ENCODE peak calls at places on chromosomes 6 and 20, in eight cellular contexts. H, S, L, A, I, B, D and U are unnamed samples.

GRCh38 chr6:37093728-37094069 is 76.3 kb upstream of the PIM1 start:
- DNase-seq in H (no peak), S (no peak), L (no peak), A (no peak), I (no peak), B (no peak), D (no peak), U (no peak)

GRCh38 chr6:110101885-110102284 is 77.6 kb downstream of the WASF1 start:
- DNase-seq in H (no peak), S (no peak), L (no peak), A (no peak), I (no peak), B (no peak), D (no peak), U (no peak)

GRCh38 chr6:37127961-37128862 is 41.7 kb upstream of the PIM1 start:
- DNase-seq in H (no peak), S (no peak), L (no peak), A (peak), I (no peak), B (no peak), D (no peak), U (no peak)

GRCh38 chr6:47134476-47135189 is 92.5 kb upstream of the ADGRF1 start:
- DNase-seq in H (no peak), S (no peak), L (peak), A (peak), I (no peak), B (peak), D (no peak), U (no peak)

GRCh38 chr6:124963416-124964083 is 1.3 kb downstream of the RNF217 start:
- DNase-seq in H (no peak), S (no peak), L (no peak), A (peak), I (no peak), B (peak), D (no peak), U (no peak)

GRCh38 chr20:54221996-54222890 is 14.4 kb downstream of the PFDN4 start:
- DNase-seq in H (no peak), S (no peak), L (no peak), A (no peak), I (no peak), B (no peak), D (no peak), U (no peak)

GRCh38 chr6:81682238-81682795 is 70.2 kb downstream of the TENT5A start:
- DNase-seq in H (no peak), S (no peak), L (no peak), A (no peak), I (no peak), B (no peak), D (no peak), U (no peak)

GRCh38 chr6:131387706-131388455 is 185.1 kb upstream of the ARG1 start:
- DNase-seq in H (no peak), S (no peak), L (peak), A (no peak), I (no peak), B (no peak), D (no peak), U (no peak)

GRCh38 chr6:38175786-38176185 is 356.3 kb downstream of the ZFAND3 start:
- DNase-seq in H (no peak), S (no peak), L (no peak), A (no peak), I (no peak), B (no peak), D (no peak), U (no peak)

GRCh38 chr20:48458003-48458377 is 369.8 kb downstream of the PREX1 start:
- DNase-seq in H (no peak), S (peak), L (no peak), A (no peak), I (no peak), B (no peak), D (no peak), U (no peak)

GRCh38 chr6:81766482-81767069 is 14.1 kb upstream of the TENT5A start:
- DNase-seq in H (no peak), S (no peak), L (no peak), A (peak), I (no peak), B (peak), D (no peak), U (no peak)

GRCh38 chr6:113211185-113211584 is 646.0 kb upstream of the MARCKS start:
- DNase-seq in H (no peak), S (no peak), L (no peak), A (no peak), I (no peak), B (no peak), D (no peak), U (no peak)